ENCODE peak calls at places on chromosomes 6 and 20, in seven cellular contexts. K is astrocyte of the spinal cord; Z is dermis microvascular lymphatic vessel endothelial cell; H is ovary; T is NCI-H1105; G is stimulated activated CD8-positive, alpha-beta memory T cell treated with anti-CD3 and anti-CD28 coated beads, Interleukin-7, amount 100 ng/mL, for 4 hours; Y is mesendoderm. J is an unnamed sample.

GRCh38 chr20:48282591-48283228 is 497.4 kb upstream of the SULF2 start:
- DNase-seq in K (no peak), T (no peak), Z (no peak), H (no peak), Y (peak), G (no peak), J (no peak)

GRCh38 chr20:34570859-34571306 is 12.4 kb downstream of the MAP1LC3A start:
- DNase-seq in K (peak), G (no peak), Y (peak), Z (peak), T (no peak), H (peak), J (peak)

GRCh38 chr20:57600324-57601210 is 19.7 kb downstream of the ZBP1 start:
- DNase-seq in K (no peak), G (no peak), T (no peak), Z (no peak), Y (no peak), H (no peak), J (no peak)

GRCh38 chr6:152669894-152670293 is 27.8 kb upstream of the MYCT1 start:
- DNase-seq in H (no peak), Z (peak), Y (peak), G (no peak), K (peak), T (no peak), J (peak)

GRCh38 chr6:154257074-154257473 is 99.5 kb downstream of the IPCEF1 start:
- DNase-seq in T (no peak), G (no peak), K (no peak), H (no peak), Y (no peak), Z (peak), J (peak)

GRCh38 chr6:100479180-100480035 is 14.7 kb upstream of the SIM1 start:
- DNase-seq in G (no peak), Y (peak), T (peak), Z (peak), H (no peak), K (peak), J (peak)

GRCh38 chr6:105995403-105995699 is 90.8 kb upstream of the PRDM1 start:
- DNase-seq in Y (no peak), Z (no peak), T (no peak), K (no peak), H (no peak), G (no peak), J (no peak)

GRCh38 chr6:139863356-139863755 is 488.9 kb upstream of the CITED2 start:
- DNase-seq in T (no peak), Z (no peak), Y (no peak), H (no peak), K (peak), G (no peak), J (no peak)

GRCh38 chr20:62770916-62771315 is 25.4 kb upstream of the MRGBP start:
- DNase-seq in Y (no peak), H (no peak), K (no peak), Z (no peak), G (no peak), T (no peak), J (no peak)

GRCh38 chr6:52511572-52512151 is 65.2 kb downstream of the TRAM2 start:
- DNase-seq in H (no peak), K (no peak), T (no peak), G (no peak), Y (peak), Z (peak), J (peak)

GRCh38 chr6:27296106-27296783 is 15.8 kb downstream of the POM121L2 start:
- DNase-seq in G (no peak), T (no peak), Y (peak), K (peak), H (no peak), Z (peak), J (peak)

GRCh38 chr20:58458342-58459057 is 56.7 kb downstream of the APCDD1L start:
- DNase-seq in K (peak), G (no peak), H (no peak), Y (peak), Z (peak), T (no peak), J (no peak)

GRCh38 chr6:143157146-143157545 is 96.5 kb downstream of the AIG1 start:
- DNase-seq in T (no peak), K (no peak), G (no peak), H (no peak), Y (peak), Z (no peak), J (no peak)

GRCh38 chr6:133548409-133548808 is 307.3 kb downstream of the EYA4 start:
- DNase-seq in G (no peak), H (no peak), Z (no peak), K (peak), T (no peak), Y (no peak), J (peak)

GRCh38 chr20:61773926-61774587 is 291.6 kb downstream of the TAF4 start:
- DNase-seq in T (no peak), H (no peak), G (no peak), Y (no peak), K (no peak), Z (no peak), J (no peak)

GRCh38 chr6:2738373-2738979 is 12.2 kb downstream of the MYLK4 start:
- DNase-seq in T (peak), G (peak), Z (peak), H (no peak), Y (peak), K (peak), J (peak)

GRCh38 chr20:4794846-4795245 is 73.1 kb downstream of the PRND start:
- DNase-seq in Z (no peak), Y (no peak), K (peak), G (no peak), H (no peak), T (no peak), J (no peak)

GRCh38 chr6:16163066-16163465 is 34.2 kb downstream of the MYLIP start:
- DNase-seq in Y (no peak), G (no peak), K (no peak), H (no peak), T (no peak), Z (peak), J (no peak)

GRCh38 chr6:74651948-74652347 is 553.9 kb downstream of the COL12A1 start:
- DNase-seq in G (no peak), Y (no peak), Z (no peak), K (no peak), T (no peak), H (no peak), J (no peak)

GRCh38 chr6:13238640-13239216 is 89.6 kb downstream of the TBC1D7 start:
- DNase-seq in H (no peak), T (no peak), K (no peak), Z (no peak), Y (no peak), G (no peak), J (no peak)

GRCh38 chr20:401682-402495 is 6.2 kb upstream of the RBCK1 start:
- DNase-seq in Y (peak), T (no peak), G (no peak), Z (no peak), K (peak), H (no peak), J (no peak)

GRCh38 chr20:41213150-41213820 is 75.9 kb downstream of the PLCG1 start:
- DNase-seq in K (peak), Z (peak), H (no peak), G (no peak), T (peak), Y (no peak), J (peak)

GRCh38 chr6:111080713-111081112 is 6.6 kb upstream of the SLC16A10 start:
- DNase-seq in Z (no peak), H (no peak), G (no peak), K (no peak), Y (no peak), T (no peak), J (no peak)

GRCh38 chr6:74731921-74732320 is 473.9 kb downstream of the COL12A1 start:
- DNase-seq in Z (no peak), H (no peak), G (no peak), T (no peak), K (peak), Y (peak), J (peak)

GRCh38 chr6:32210191-32210601 is 13.7 kb downstream of the NOTCH4 start:
- DNase-seq in G (no peak), Y (no peak), H (no peak), T (no peak), Z (no peak), K (no peak), J (no peak)